ENCODE peak calls at places on chromosome 16, in four cellular contexts. P is transverse colon, Z is brain microvascular endothelial cell, Q is A549. S is an unnamed sample.

GRCh38 chr16:17544785-17545184 is 74.0 kb upstream of the XYLT1 start:
- DNase-seq in P (no peak), Q (no peak), Z (no peak), S (peak)

GRCh38 chr16:76193851-76194620 is 83.2 kb upstream of the CNTNAP4 start:
- DNase-seq in Z (no peak), P (no peak), Q (no peak), S (no peak)

GRCh38 chr16:48381201-48381600 is 4.0 kb downstream of the SIAH1 start:
- DNase-seq in Q (no peak), Z (peak), P (no peak), S (no peak)

GRCh38 chr16:11079657-11080187 is 135.4 kb downstream of the CLEC16A start:
- DNase-seq in Z (peak), Q (no peak), P (no peak), S (no peak)

GRCh38 chr16:19559242-19559910 is 3.9 kb downstream of the VPS35L start:
- DNase-seq in Z (peak), P (no peak), Q (peak), S (peak)

GRCh38 chr16:77262971-77263370 is 63.8 kb downstream of the SYCE1L start:
- DNase-seq in Z (no peak), Q (no peak), P (no peak), S (no peak)

GRCh38 chr16:54657058-54657708 is 273.5 kb upstream of the IRX5 start:
- DNase-seq in Z (peak), Q (no peak), P (no peak), S (no peak)

GRCh38 chr16:90000733-90001427 is 18.4 kb downstream of the DBNDD1 start:
- DNase-seq in Z (no peak), Q (no peak), P (no peak), S (no peak)

GRCh38 chr16:87037012-87037411 is 280.2 kb downstream of the C16orf95 start:
- DNase-seq in Z (no peak), Q (no peak), P (no peak), S (no peak)

GRCh38 chr16:68936729-68937631 is 93.6 kb downstream of the TANGO6 start:
- DNase-seq in Q (no peak), Z (no peak), P (no peak), S (no peak)

GRCh38 chr16:3774156-3774767 is 56.9 kb upstream of the TRAP1 start:
- DNase-seq in P (no peak), Q (no peak), Z (peak), S (no peak)

GRCh38 chr16:29290631-29291247 is 115.8 kb downstream of the NPIPB11 start:
- DNase-seq in Q (peak), P (peak), Z (peak), S (peak)

GRCh38 chr16:29784901-29785500 is 5.5 kb upstream of the KIF22 start:
- DNase-seq in Z (peak), Q (no peak), P (peak), S (peak)

GRCh38 chr16:88928405-88929375 is 48.3 kb downstream of the CBFA2T3 start:
- DNase-seq in Z (no peak), P (no peak), Q (no peak), S (no peak)

GRCh38 chr16:31079342-31079944 is 5.2 kb downstream of the ZNF646 start:
- DNase-seq in Z (no peak), Q (no peak), P (no peak), S (no peak)

GRCh38 chr16:69921125-69921524 is 30.0 kb upstream of the CLEC18A start:
- DNase-seq in Z (peak), Q (no peak), P (no peak), S (no peak)

GRCh38 chr16:56451753-56452689 is 667 bp downstream of the OGFOD1 start:
- DNase-seq in Z (peak), Q (peak), P (peak), S (no peak)

GRCh38 chr16:70151941-70152509 is 21.6 kb upstream of the CLEC18C start:
- DNase-seq in Z (no peak), Q (peak), P (no peak), S (no peak)

GRCh38 chr16:56983211-56983751 is 6.1 kb upstream of the NLRC5 start:
- DNase-seq in P (peak), Z (no peak), Q (no peak), S (no peak)

GRCh38 chr16:83137326-83137770 is 510.6 kb downstream of the CDH13 start:
- DNase-seq in Q (no peak), Z (peak), P (peak), S (peak)

GRCh38 chr16:9148376-9149015 is 57.1 kb downstream of the HAPSTR1 start:
- DNase-seq in Z (no peak), P (no peak), Q (no peak), S (no peak)

GRCh38 chr16:51393381-51394005 is 242.4 kb upstream of the SALL1 start:
- DNase-seq in Z (peak), P (no peak), Q (no peak), S (no peak)

GRCh38 chr16:71430744-71431143 is 11.1 kb downstream of the TLE7 start:
- DNase-seq in Z (no peak), Q (no peak), P (no peak), S (no peak)

GRCh38 chr16:23512168-23512695 is 1.9 kb upstream of the GGA2 start:
- DNase-seq in Q (no peak), P (no peak), Z (no peak), S (no peak)

GRCh38 chr16:30927789-30928378 is 4.5 kb downstream of the FBXL19 start:
- DNase-seq in Q (peak), P (peak), Z (no peak), S (no peak)

GRCh38 chr16:87581867-87582220 is 20.5 kb upstream of the JPH3 start:
- DNase-seq in Q (peak), P (peak), Z (peak), S (no peak)

GRCh38 chr16:46519063-46519462 is 102.1 kb downstream of the SHCBP1 start:
- DNase-seq in Q (no peak), Z (no peak), P (no peak), S (no peak)

GRCh38 chr16:70725912-70726828 is 40.3 kb upstream of the MTSS2 start:
- DNase-seq in Q (no peak), P (peak), Z (no peak), S (peak)

GRCh38 chr16:14284930-14285541 is 213.9 kb downstream of the MRTFB start:
- DNase-seq in Q (peak), P (peak), Z (peak), S (no peak)

GRCh38 chr16:68371706-68372380 is 61.0 kb downstream of the PRMT7 start:
- DNase-seq in Q (no peak), P (no peak), Z (no peak), S (no peak)

GRCh38 chr16:27977966-27978365 is 85.5 kb downstream of the GSG1L start:
- DNase-seq in P (no peak), Q (no peak), Z (no peak), S (no peak)

GRCh38 chr16:21150375-21151001 is at the start of gene DNAH3:
- DNase-seq in Z (no peak), Q (no peak), P (peak), S (no peak)

GRCh38 chr16:71499775-71500364 is 10.7 kb upstream of the ZNF19 start:
- DNase-seq in Q (peak), Z (peak), P (peak), S (peak)

GRCh38 chr16:49514391-49514980 is 140.9 kb downstream of the C16orf78 start:
- DNase-seq in Q (no peak), Z (no peak), P (no peak), S (no peak)

GRCh38 chr16:85728879-85729278 is 22.0 kb downstream of the C16orf74 start:
- DNase-seq in Z (no peak), P (no peak), Q (no peak), S (no peak)
- TF ChIP-seq CTCF in Z (peak), P (no peak), Q (no peak), S (peak)

GRCh38 chr16:84332975-84333684 is 35.2 kb upstream of the ATP2C2 start:
- DNase-seq in Z (no peak), Q (no peak), P (peak), S (no peak)
- TF ChIP-seq CTCF in Z (no peak), Q (no peak), P (no peak), S (no peak)

GRCh38 chr16:73048292-73049050 is 543 bp upstream of the ZFHX3 start:
- DNase-seq in Q (no peak), P (peak), Z (no peak), S (peak)
- TF ChIP-seq CTCF in Q (no peak), P (no peak), Z (no peak), S (no peak)

GRCh38 chr16:6009151-6009550 is 911.6 kb upstream of the EEF2KMT start:
- DNase-seq in P (peak), Z (no peak), Q (no peak), S (no peak)

GRCh38 chr16:6012716-6013115 is 915.1 kb upstream of the EEF2KMT start:
- DNase-seq in P (no peak), Z (no peak), Q (no peak), S (no peak)

GRCh38 chr16:6008656-6009055 is 911.1 kb upstream of the EEF2KMT start:
- DNase-seq in P (no peak), Q (no peak), Z (no peak), S (no peak)
- TF ChIP-seq CTCF in P (no peak), Q (no peak), Z (no peak), S (no peak)

GRCh38 chr16:65574311-65574966 is 452.6 kb upstream of the CDH11 start:
- DNase-seq in P (no peak), Z (no peak), Q (no peak), S (peak)

GRCh38 chr16:65572156-65572555 is 450.3 kb upstream of the CDH11 start:
- DNase-seq in Z (peak), Q (no peak), P (no peak), S (no peak)

GRCh38 chr16:65576139-65576538 is 454.3 kb upstream of the CDH11 start:
- DNase-seq in P (no peak), Q (no peak), Z (no peak), S (no peak)

GRCh38 chr16:65579050-65579449 is 457.2 kb upstream of the CDH11 start:
- DNase-seq in Z (peak), P (no peak), Q (no peak), S (no peak)

DNA sequence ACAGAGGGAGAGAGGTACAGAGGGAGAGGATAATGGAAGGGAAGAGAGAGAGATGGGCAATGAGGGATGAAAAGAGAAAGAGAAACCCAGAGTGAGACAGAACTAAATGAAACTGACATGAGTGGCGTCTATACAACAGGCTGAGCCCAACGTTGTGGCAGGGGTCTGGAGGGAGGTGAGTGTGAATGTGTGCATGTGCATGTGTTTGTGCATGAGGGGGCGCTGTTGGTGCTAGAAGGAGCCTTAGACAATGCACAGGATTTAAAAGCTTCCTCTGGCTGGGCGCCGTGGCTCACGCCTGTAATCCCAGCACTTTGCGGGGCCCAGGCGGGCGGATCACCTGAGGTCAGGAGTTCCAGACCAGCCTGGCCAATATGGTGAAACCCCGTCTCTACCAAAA is 454.8 kb upstream of the CDH11 start:
- DNase-seq in Q (no peak), P (no peak), Z (no peak), S (no peak)
- TF ChIP-seq CTCF in Q (no peak), P (no peak), Z (no peak), S (no peak)

GRCh38 chr16:85356157-85356556 is 243.9 kb upstream of the CIBAR2 start:
- DNase-seq in Q (no peak), P (no peak), Z (no peak), S (no peak)

GRCh38 chr16:85353839-85354622 is 241.8 kb upstream of the CIBAR2 start:
- DNase-seq in Q (no peak), Z (no peak), P (peak), S (no peak)

GRCh38 chr16:85353013-85353412 is 240.7 kb upstream of the CIBAR2 start:
- DNase-seq in Q (no peak), Z (no peak), P (no peak), S (no peak)

GRCh38 chr16:85355515-85355837 is 243.2 kb upstream of the CIBAR2 start:
- DNase-seq in Q (no peak), Z (no peak), P (no peak), S (no peak)

DNA sequence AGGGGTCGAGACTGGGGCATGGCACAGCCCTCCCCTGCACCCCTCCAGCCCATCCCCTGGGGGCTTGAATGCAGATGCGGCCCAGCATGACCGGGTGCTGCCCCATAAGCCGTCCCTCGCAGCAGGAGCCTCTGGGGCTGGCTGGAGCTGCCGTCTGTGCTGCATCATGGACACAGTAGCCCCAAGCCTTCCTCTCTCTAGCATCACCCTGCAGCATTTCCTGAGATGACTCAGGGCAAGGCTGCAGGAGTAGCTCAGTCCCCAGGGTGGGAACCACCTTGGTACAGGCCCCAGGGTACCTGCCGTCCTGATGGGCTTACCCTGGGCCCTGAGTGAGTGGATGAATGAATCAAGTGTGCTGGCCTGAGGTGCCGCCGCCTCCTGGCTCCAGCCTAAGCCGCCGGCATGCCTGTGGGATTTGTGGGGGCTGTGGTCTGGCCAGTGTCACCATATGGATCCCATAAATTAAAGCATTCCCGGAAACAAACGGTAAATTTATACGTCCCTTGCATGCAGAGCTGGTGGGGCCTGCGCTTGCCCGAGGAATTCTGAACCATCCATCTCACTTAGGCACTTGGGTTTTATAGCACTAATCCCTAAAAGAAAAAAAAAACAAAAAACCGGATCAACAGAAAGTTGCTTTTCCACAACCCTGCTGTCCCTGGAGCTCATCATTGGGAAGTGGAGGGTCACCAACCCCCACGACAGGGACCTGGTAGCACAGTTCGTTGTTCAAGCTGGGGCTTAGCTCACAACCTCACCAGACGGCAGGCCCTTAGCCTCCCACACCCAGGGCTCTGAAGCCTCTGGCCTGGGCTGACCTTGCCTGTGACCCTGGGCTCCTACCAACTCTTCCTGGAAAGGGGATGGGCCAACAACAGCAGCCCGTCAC is 242.6 kb upstream of the CIBAR2 start:
- DNase-seq in Z (peak), P (no peak), Q (no peak), S (peak)
- TF ChIP-seq CTCF in Z (no peak), P (no peak), Q (no peak), S (no peak)